ENCODE peak calls at places on chromosomes 3 and 15, in seven cellular contexts. Y is lower lobe of right lung, M is GM12865, N is cardiac fibroblast, U is Caco-2, I is heart right ventricle, V is heart left ventricle. E is an unnamed sample.

GRCh38 chr3:11774296-11774877 is 72.3 kb downstream of the TAMM41 start:
- DNase-seq in M (no peak), V (peak; percentile 15), Y (no peak), U (peak; percentile 63), I (no peak), N (peak; percentile 49), E (peak; percentile 45)

GRCh38 chr3:56157693-56158092 is 310.6 kb downstream of the ERC2 start:
- DNase-seq in I (no peak), V (peak; percentile 10), M (peak; percentile 3), N (peak; percentile 21), Y (peak; percentile 45), U (no peak), E (no peak)

GRCh38 chr3:171833006-171833405 is 10.1 kb upstream of the TMEM212 start:
- DNase-seq in I (no peak), Y (no peak), U (no peak), V (no peak), M (no peak), N (peak; percentile 26), E (no peak)

GRCh38 chr3:184380627-184381260 is 890 bp downstream of the CHRD start:
- DNase-seq in I (no peak), Y (no peak), N (no peak), V (no peak), M (no peak), U (no peak), E (no peak)

GRCh38 chr3:107600784-107601183 is 78.0 kb downstream of the BBX start:
- DNase-seq in M (no peak), I (no peak), V (no peak), U (no peak), Y (no peak), N (peak; percentile 16), E (no peak)

GRCh38 chr3:154921351-154921750 is 158.8 kb upstream of the MME start:
- DNase-seq in M (no peak), I (no peak), Y (no peak), N (no peak), V (no peak), U (no peak), E (no peak)

GRCh38 chr3:56864090-56864489 is 62.3 kb upstream of the ARHGEF3 start:
- DNase-seq in N (no peak), U (no peak), M (peak; percentile 60), V (no peak), I (no peak), Y (no peak), E (no peak)

GRCh38 chr3:9026320-9027040 is 63.2 kb upstream of the RAD18 start:
- DNase-seq in U (no peak), I (no peak), N (no peak), M (no peak), Y (no peak), V (no peak), E (no peak)

GRCh38 chr3:189369636-189370035 is 197.9 kb downstream of the TPRG1 start:
- DNase-seq in Y (no peak), V (no peak), U (no peak), N (no peak), M (no peak), I (no peak), E (no peak)

GRCh38 chr15:37015476-37015875 is 84.9 kb downstream of the MEIS2 start:
- DNase-seq in V (no peak), N (no peak), U (no peak), I (no peak), Y (no peak), M (peak; percentile 36), E (no peak)

DNA sequence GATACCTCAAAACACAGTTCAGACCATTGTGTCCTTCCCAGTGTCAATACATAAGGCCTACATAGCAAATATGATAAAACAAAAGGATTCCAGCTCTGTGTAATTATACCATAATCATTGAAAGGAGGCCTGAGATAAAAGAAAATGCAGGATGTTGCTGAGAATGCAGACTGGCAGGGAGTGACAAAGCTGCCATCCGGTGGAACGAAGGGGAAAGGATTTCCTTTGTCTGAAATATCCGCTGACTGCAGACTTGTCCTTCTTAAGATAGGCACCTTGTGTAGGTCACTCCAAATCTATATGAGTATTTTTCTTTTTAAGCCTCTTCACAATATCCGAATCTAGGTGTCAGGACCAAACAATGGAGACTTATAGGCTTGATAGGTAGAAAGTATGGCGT is 108.0 kb downstream of the KCNH8 start:
- DNase-seq in V (no peak), U (no peak), N (no peak), M (no peak), Y (no peak), I (no peak), E (no peak)
- TF ChIP-seq CTCF in V (no peak), U (no peak), N (no peak), M (no peak), Y (no peak), I (no peak), E (no peak)

DNA sequence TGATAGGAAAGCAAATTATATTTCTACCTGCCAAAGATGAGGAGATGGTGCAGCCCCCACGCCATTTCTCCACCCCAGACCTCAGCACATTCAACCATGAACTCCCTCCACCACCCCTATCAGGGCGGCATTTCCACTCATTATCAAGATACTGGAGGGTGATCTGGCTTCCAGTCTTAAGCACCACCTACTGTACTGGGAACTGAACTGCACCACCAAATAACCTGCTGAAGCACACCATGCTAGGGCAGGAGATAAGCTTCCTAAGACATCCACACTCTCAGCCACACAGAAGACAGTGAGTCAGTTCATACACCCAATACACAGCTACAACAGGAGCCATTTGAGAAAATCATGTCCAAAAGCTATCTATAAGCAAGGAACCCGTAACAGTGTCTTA is 98.8 kb downstream of the FGF7 start:
- DNase-seq in M (peak; percentile 13), U (no peak), I (no peak), V (no peak), Y (no peak), N (peak; percentile 17), E (no peak)
- TF ChIP-seq CTCF in M (peak; percentile 17), U (no peak), I (no peak), V (no peak), Y (no peak), N (peak; percentile 53), E (no peak)

DNA sequence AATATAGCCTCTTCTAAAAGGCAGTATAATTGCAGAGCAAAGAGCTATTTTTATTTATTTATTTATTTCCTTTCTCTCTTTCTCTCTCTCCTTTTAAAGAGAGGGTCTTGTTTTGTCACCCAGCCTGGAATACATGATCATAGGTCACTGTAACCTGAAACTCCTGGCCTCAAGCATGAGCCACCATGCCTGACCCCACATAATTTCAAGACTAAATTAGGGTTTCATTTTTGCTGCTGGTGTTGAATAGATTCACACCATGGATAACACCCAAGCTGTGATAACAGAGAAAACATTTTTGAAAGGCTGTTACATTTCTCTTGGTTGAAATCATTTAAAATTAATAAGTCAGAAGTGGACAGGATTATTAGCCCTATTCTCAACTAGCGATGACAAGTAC is 131.6 kb downstream of the LEKR1 start:
- DNase-seq in N (no peak), M (peak; percentile 6), V (no peak), U (no peak), I (no peak), Y (no peak), E (no peak)
- TF ChIP-seq CTCF in N (no peak), M (no peak), V (no peak), U (no peak), I (no peak), Y (no peak), E (no peak)

GRCh38 chr15:80180986-80181385 is 28.2 kb downstream of the FAH start:
- DNase-seq in V (no peak), M (no peak), N (no peak), Y (no peak), I (no peak), U (no peak), E (no peak)

GRCh38 chr15:80179966-80180365 is 27.2 kb downstream of the FAH start:
- DNase-seq in M (no peak), V (no peak), N (no peak), U (no peak), Y (no peak), I (no peak), E (no peak)

GRCh38 chr15:80182611-80183210 is 29.9 kb downstream of the FAH start:
- DNase-seq in M (no peak), U (no peak), I (peak; percentile 15), Y (no peak), N (peak; percentile 90), V (no peak), E (no peak)

GRCh38 chr15:80179025-80179759 is 26.4 kb downstream of the FAH start:
- DNase-seq in M (no peak), Y (no peak), N (peak; percentile 73), I (no peak), U (no peak), V (no peak), E (no peak)

GRCh38 chr15:80180468-80180867 is 27.7 kb downstream of the FAH start:
- DNase-seq in U (no peak), Y (no peak), I (no peak), M (no peak), N (no peak), V (no peak), E (no peak)
- TF ChIP-seq CTCF in U (no peak), Y (no peak), I (no peak), M (no peak), N (no peak), V (no peak), E (no peak)

GRCh38 chr3:123723527-123724168 is 138.8 kb upstream of the HACD2 start:
- DNase-seq in I (peak; percentile 63), M (peak; percentile 73), Y (no peak), N (peak; percentile 87), V (peak; percentile 54), U (peak; percentile 64), E (peak; percentile 68)

GRCh38 chr3:123722021-123722420 is 137.2 kb upstream of the HACD2 start:
- DNase-seq in U (no peak), I (no peak), N (no peak), M (no peak), Y (no peak), V (no peak), E (no peak)

GRCh38 chr3:123720638-123721037 is 135.8 kb upstream of the HACD2 start:
- DNase-seq in M (no peak), I (no peak), Y (no peak), N (no peak), V (no peak), U (no peak), E (no peak)

GRCh38 chr3:123725652-123726400 is 141.0 kb upstream of the HACD2 start:
- DNase-seq in M (no peak), N (no peak), Y (no peak), U (no peak), V (no peak), I (no peak), E (no peak)

DNA sequence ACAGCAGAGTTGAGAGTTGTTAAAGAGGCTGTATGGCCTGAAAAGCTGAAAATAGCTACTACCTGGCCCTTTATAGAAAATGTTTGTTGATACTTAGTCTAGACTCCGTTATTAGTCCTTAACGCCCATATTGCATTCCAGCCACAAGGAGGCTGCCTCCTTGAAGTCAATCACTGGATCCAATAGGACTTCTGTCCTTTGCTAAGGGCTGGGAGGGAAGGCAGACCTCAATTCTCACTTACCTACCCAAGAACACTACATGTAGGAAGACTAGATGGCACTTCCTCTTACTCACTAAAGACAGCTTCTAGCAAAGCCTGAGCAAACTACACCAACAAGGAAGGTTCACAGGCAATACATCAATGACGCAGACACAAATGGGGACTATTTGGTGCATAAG is 139.5 kb upstream of the HACD2 start:
- DNase-seq in Y (no peak), I (no peak), N (peak; percentile 21), V (no peak), U (no peak), M (no peak), E (no peak)
- TF ChIP-seq CTCF in Y (no peak), I (no peak), N (peak; percentile 33), V (no peak), U (peak; percentile 13), M (no peak), E (no peak)

E was measured in nephron progenitor cell.